ENCODE peak calls at places on chromosomes 1 and 21, in six cellular contexts. One of them, this sample, is unnamed.

GRCh38 chr1:226638001-226638601 is 89.5 kb downstream of the STUM start:
- DNase-seq in A549: no peak
- DNase-seq in AG04450: no peak
- DNase-seq in heart right ventricle: no peak
- DNase-seq in tibial artery: peak
- DNase-seq in right lobe of liver: peak
- DNase-seq in this sample: no peak

GRCh38 chr1:14516974-14517812 is 81.3 kb upstream of the KAZN start:
- DNase-seq in AG04450: peak
- DNase-seq in A549: no peak
- DNase-seq in heart right ventricle: no peak
- DNase-seq in right lobe of liver: no peak
- DNase-seq in tibial artery: no peak
- DNase-seq in this sample: no peak

GRCh38 chr1:77533660-77534295 is 148.7 kb downstream of the ZZZ3 start:
- DNase-seq in A549: peak
- DNase-seq in heart right ventricle: peak
- DNase-seq in right lobe of liver: peak
- DNase-seq in AG04450: no peak
- DNase-seq in tibial artery: peak
- DNase-seq in this sample: peak

GRCh38 chr1:175839678-175840669 is 96.6 kb upstream of the TNR start:
- DNase-seq in tibial artery: no peak
- DNase-seq in right lobe of liver: no peak
- DNase-seq in heart right ventricle: no peak
- DNase-seq in A549: no peak
- DNase-seq in AG04450: no peak
- DNase-seq in this sample: no peak

GRCh38 chr1:12503709-12504108 is 114.3 kb downstream of the DHRS3 start:
- DNase-seq in A549: no peak
- DNase-seq in tibial artery: no peak
- DNase-seq in heart right ventricle: no peak
- DNase-seq in AG04450: no peak
- DNase-seq in right lobe of liver: no peak
- DNase-seq in this sample: no peak

GRCh38 chr1:98556521-98557158 is 104.9 kb upstream of the SNX7 start:
- DNase-seq in A549: peak
- DNase-seq in AG04450: no peak
- DNase-seq in heart right ventricle: no peak
- DNase-seq in tibial artery: no peak
- DNase-seq in right lobe of liver: no peak
- DNase-seq in this sample: no peak

GRCh38 chr1:154869351-154870116 is 547 bp downstream of the KCNN3 start:
- DNase-seq in tibial artery: peak
- DNase-seq in A549: no peak
- DNase-seq in right lobe of liver: no peak
- DNase-seq in heart right ventricle: peak
- DNase-seq in AG04450: no peak
- DNase-seq in this sample: no peak

GRCh38 chr1:40317394-40318074 is 448 bp upstream of the COL9A2 start:
- DNase-seq in A549: no peak
- DNase-seq in right lobe of liver: no peak
- DNase-seq in heart right ventricle: no peak
- DNase-seq in AG04450: no peak
- DNase-seq in tibial artery: no peak
- DNase-seq in this sample: no peak

GRCh38 chr1:240114222-240114621 is 22.5 kb downstream of the FMN2 start:
- DNase-seq in A549: no peak
- DNase-seq in AG04450: no peak
- DNase-seq in tibial artery: no peak
- DNase-seq in heart right ventricle: no peak
- DNase-seq in right lobe of liver: no peak
- DNase-seq in this sample: no peak

GRCh38 chr21:39441502-39442475 is 3.8 kb downstream of the LCA5L start:
- DNase-seq in right lobe of liver: no peak
- DNase-seq in A549: peak
- DNase-seq in heart right ventricle: no peak
- DNase-seq in AG04450: no peak
- DNase-seq in tibial artery: no peak
- DNase-seq in this sample: peak

GRCh38 chr1:4415476-4415875 is 238.9 kb upstream of the AJAP1 start:
- DNase-seq in right lobe of liver: no peak
- DNase-seq in AG04450: no peak
- DNase-seq in tibial artery: no peak
- DNase-seq in heart right ventricle: no peak
- DNase-seq in A549: no peak
- DNase-seq in this sample: no peak

GRCh38 chr1:157994081-157994581 is 686 bp downstream of the KIRREL1 start:
- DNase-seq in A549: no peak
- DNase-seq in heart right ventricle: no peak
- DNase-seq in tibial artery: no peak
- DNase-seq in right lobe of liver: no peak
- DNase-seq in AG04450: no peak
- DNase-seq in this sample: no peak

GRCh38 chr1:46488343-46489168 is 1.1 kb upstream of the DMBX1 start:
- DNase-seq in right lobe of liver: no peak
- DNase-seq in A549: no peak
- DNase-seq in heart right ventricle: no peak
- DNase-seq in tibial artery: no peak
- DNase-seq in AG04450: no peak
- DNase-seq in this sample: no peak

GRCh38 chr21:41478319-41479177 is 29.4 kb downstream of the TMPRSS2 start:
- DNase-seq in right lobe of liver: no peak
- DNase-seq in A549: no peak
- DNase-seq in heart right ventricle: no peak
- DNase-seq in AG04450: no peak
- DNase-seq in tibial artery: no peak
- DNase-seq in this sample: no peak

GRCh38 chr1:167912294-167912693 is 1.6 kb downstream of the ADCY10 start:
- DNase-seq in heart right ventricle: no peak
- DNase-seq in right lobe of liver: peak
- DNase-seq in AG04450: no peak
- DNase-seq in tibial artery: no peak
- DNase-seq in A549: no peak
- DNase-seq in this sample: no peak

GRCh38 chr1:227767401-227768396 is 32.5 kb downstream of the SNAP47 start:
- DNase-seq in right lobe of liver: no peak
- DNase-seq in A549: no peak
- DNase-seq in AG04450: no peak
- DNase-seq in heart right ventricle: no peak
- DNase-seq in tibial artery: no peak
- DNase-seq in this sample: no peak

GRCh38 chr1:31239653-31240241 is at the start of gene NKAIN1:
- DNase-seq in right lobe of liver: no peak
- DNase-seq in heart right ventricle: no peak
- DNase-seq in tibial artery: no peak
- DNase-seq in A549: no peak
- DNase-seq in AG04450: no peak
- DNase-seq in this sample: no peak

GRCh38 chr1:69827732-69828131 is 260.0 kb downstream of the LRRC7 start:
- DNase-seq in tibial artery: no peak
- DNase-seq in AG04450: no peak
- DNase-seq in right lobe of liver: no peak
- DNase-seq in heart right ventricle: no peak
- DNase-seq in A549: no peak
- DNase-seq in this sample: no peak

GRCh38 chr1:14926214-14926613 is 227.3 kb upstream of the TMEM51 start:
- DNase-seq in AG04450: no peak
- DNase-seq in A549: no peak
- DNase-seq in heart right ventricle: no peak
- DNase-seq in tibial artery: no peak
- DNase-seq in right lobe of liver: no peak
- DNase-seq in this sample: no peak

GRCh38 chr1:156660752-156661112 is 16.5 kb downstream of the NES start:
- DNase-seq in A549: no peak
- DNase-seq in heart right ventricle: no peak
- DNase-seq in AG04450: no peak
- DNase-seq in right lobe of liver: no peak
- DNase-seq in tibial artery: no peak
- DNase-seq in this sample: no peak

GRCh38 chr1:156659672-156659993 is 17.6 kb downstream of the NES start:
- DNase-seq in heart right ventricle: no peak
- DNase-seq in right lobe of liver: no peak
- DNase-seq in A549: no peak
- DNase-seq in tibial artery: no peak
- DNase-seq in AG04450: no peak
- DNase-seq in this sample: no peak

GRCh38 chr1:156658945-156659574 is 17.1 kb downstream of the BCAN start:
- DNase-seq in AG04450: no peak
- DNase-seq in A549: no peak
- DNase-seq in heart right ventricle: no peak
- DNase-seq in right lobe of liver: no peak
- DNase-seq in tibial artery: no peak
- DNase-seq in this sample: no peak

GRCh38 chr1:156658496-156658895 is 16.6 kb downstream of the BCAN start:
- DNase-seq in tibial artery: no peak
- DNase-seq in right lobe of liver: no peak
- DNase-seq in A549: no peak
- DNase-seq in heart right ventricle: no peak
- DNase-seq in AG04450: no peak
- DNase-seq in this sample: no peak

GRCh38 chr1:156659994-156660751 is 17.0 kb downstream of the NES start:
- DNase-seq in A549: peak
- DNase-seq in heart right ventricle: peak
- DNase-seq in AG04450: peak
- DNase-seq in tibial artery: peak
- DNase-seq in right lobe of liver: peak
- DNase-seq in this sample: peak
- H3K4me3 ChIP-seq in A549: peak
- H3K4me3 ChIP-seq in heart right ventricle: peak
- H3K4me3 ChIP-seq in AG04450: peak
- H3K4me3 ChIP-seq in tibial artery: no peak
- H3K4me3 ChIP-seq in right lobe of liver: no peak
- H3K4me3 ChIP-seq in this sample: no peak

GRCh38 chr1:201396859-201397464 is 2.2 kb downstream of the LAD1 start:
- DNase-seq in A549: peak
- DNase-seq in heart right ventricle: no peak
- DNase-seq in AG04450: no peak
- DNase-seq in right lobe of liver: peak
- DNase-seq in tibial artery: no peak
- DNase-seq in this sample: no peak

GRCh38 chr1:201399018-201399351 is at the start of gene LAD1:
- DNase-seq in right lobe of liver: no peak
- DNase-seq in AG04450: no peak
- DNase-seq in A549: no peak
- DNase-seq in heart right ventricle: no peak
- DNase-seq in tibial artery: no peak
- DNase-seq in this sample: no peak

GRCh38 chr1:201399352-201400126 is 415 bp upstream of the LAD1 start:
- DNase-seq in tibial artery: no peak
- DNase-seq in A549: no peak
- DNase-seq in AG04450: no peak
- DNase-seq in heart right ventricle: no peak
- DNase-seq in right lobe of liver: peak
- DNase-seq in this sample: no peak

GRCh38 chr1:201395936-201396335 is 3.2 kb downstream of the LAD1 start:
- DNase-seq in right lobe of liver: peak
- DNase-seq in heart right ventricle: no peak
- DNase-seq in AG04450: no peak
- DNase-seq in tibial artery: no peak
- DNase-seq in A549: no peak
- DNase-seq in this sample: no peak

GRCh38 chr1:201397675-201398074 is 1.4 kb downstream of the LAD1 start:
- DNase-seq in tibial artery: no peak
- DNase-seq in heart right ventricle: no peak
- DNase-seq in A549: peak
- DNase-seq in right lobe of liver: peak
- DNase-seq in AG04450: no peak
- DNase-seq in this sample: no peak
- H3K27ac ChIP-seq in tibial artery: no peak
- H3K27ac ChIP-seq in heart right ventricle: no peak
- H3K27ac ChIP-seq in A549: peak
- H3K27ac ChIP-seq in right lobe of liver: peak
- H3K27ac ChIP-seq in AG04450: no peak
- H3K27ac ChIP-seq in this sample: no peak

DNA sequence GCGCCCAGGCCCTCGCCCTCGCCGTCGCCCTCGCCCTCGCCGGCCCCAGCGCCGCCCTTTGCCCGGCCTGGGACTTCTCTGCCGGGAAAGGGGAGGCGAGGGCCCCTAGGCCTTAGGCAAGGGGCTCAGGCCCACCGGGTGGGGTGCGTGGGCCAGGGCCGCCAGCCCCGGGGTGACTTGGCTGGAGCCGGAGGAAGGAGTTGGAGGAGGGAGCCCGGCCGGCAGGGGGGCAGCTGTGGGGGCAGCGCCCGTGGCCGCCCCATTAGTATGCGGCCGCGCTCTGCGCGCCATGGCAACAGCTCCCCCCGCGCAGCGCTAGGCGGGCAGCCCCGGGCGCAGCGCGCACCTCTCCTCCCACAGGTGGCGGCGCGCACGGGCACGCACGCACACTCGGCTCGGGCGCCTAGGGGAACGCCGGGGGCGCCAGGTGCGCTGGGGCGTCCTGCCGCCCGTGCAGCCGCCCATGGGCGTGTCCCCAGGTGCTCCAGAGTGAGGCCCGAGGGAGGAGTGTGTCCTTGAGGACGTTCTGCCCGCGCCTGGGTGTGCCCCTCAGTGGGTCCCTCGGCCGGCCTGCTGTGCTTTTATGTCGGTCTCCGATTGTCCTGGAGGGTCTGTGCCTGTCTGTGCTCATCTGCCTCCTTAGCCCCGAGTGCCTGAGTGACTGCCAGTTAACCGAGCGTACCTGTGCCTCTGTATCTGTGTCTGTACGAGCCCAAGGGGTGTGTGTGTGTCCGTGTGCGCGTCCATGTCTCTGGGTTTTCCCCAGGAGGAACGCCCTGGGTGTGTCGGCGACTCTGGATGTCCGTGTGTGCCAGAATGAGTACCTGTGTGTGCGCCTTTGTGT is 38.1 kb upstream of the WASF2 start:
- DNase-seq in tibial artery: no peak
- DNase-seq in A549: no peak
- DNase-seq in right lobe of liver: no peak
- DNase-seq in heart right ventricle: no peak
- DNase-seq in AG04450: no peak
- DNase-seq in this sample: peak
- H3K4me3 ChIP-seq in tibial artery: peak
- H3K4me3 ChIP-seq in A549: no peak
- H3K4me3 ChIP-seq in right lobe of liver: peak
- H3K4me3 ChIP-seq in heart right ventricle: peak
- H3K4me3 ChIP-seq in AG04450: no peak
- H3K4me3 ChIP-seq in this sample: peak

GRCh38 chr1:9344426-9345200 is 51.9 kb downstream of the SPSB1 start:
- DNase-seq in A549: no peak
- DNase-seq in AG04450: no peak
- DNase-seq in tibial artery: no peak
- DNase-seq in right lobe of liver: no peak
- DNase-seq in heart right ventricle: no peak
- DNase-seq in this sample: no peak

GRCh38 chr1:9346566-9346965 is 53.9 kb downstream of the SPSB1 start:
- DNase-seq in A549: no peak
- DNase-seq in heart right ventricle: no peak
- DNase-seq in AG04450: no peak
- DNase-seq in tibial artery: no peak
- DNase-seq in right lobe of liver: no peak
- DNase-seq in this sample: no peak

GRCh38 chr1:9345471-9345870 is 52.8 kb downstream of the SPSB1 start:
- DNase-seq in right lobe of liver: no peak
- DNase-seq in A549: no peak
- DNase-seq in AG04450: no peak
- DNase-seq in heart right ventricle: no peak
- DNase-seq in tibial artery: no peak
- DNase-seq in this sample: no peak

GRCh38 chr1:9343269-9343668 is 50.6 kb downstream of the SPSB1 start:
- DNase-seq in right lobe of liver: no peak
- DNase-seq in tibial artery: no peak
- DNase-seq in heart right ventricle: no peak
- DNase-seq in A549: no peak
- DNase-seq in AG04450: no peak
- DNase-seq in this sample: no peak

GRCh38 chr1:9345922-9346321 is 53.2 kb downstream of the SPSB1 start:
- DNase-seq in heart right ventricle: no peak
- DNase-seq in tibial artery: no peak
- DNase-seq in right lobe of liver: no peak
- DNase-seq in AG04450: no peak
- DNase-seq in A549: no peak
- DNase-seq in this sample: no peak
- H3K27ac ChIP-seq in heart right ventricle: no peak
- H3K27ac ChIP-seq in tibial artery: peak
- H3K27ac ChIP-seq in right lobe of liver: no peak
- H3K27ac ChIP-seq in AG04450: no peak
- H3K27ac ChIP-seq in A549: no peak
- H3K27ac ChIP-seq in this sample: no peak

This sample was measured in naive thymus-derived CD4-positive, alpha-beta T cell.